ENCODE peak calls at places on chromosomes 4 and X, in four cellular contexts. One of them, this sample, is unnamed.

GRCh38 chr4:39587881-39588280 is 50.8 kb downstream of the SMIM14 start:
- DNase-seq in effector memory CD4-positive, alpha-beta T cell: no peak
- DNase-seq in body of pancreas: no peak
- DNase-seq in C1 segment of cervical spinal cord: no peak
- DNase-seq in this sample: no peak

GRCh38 chr4:71470547-71470946 is 131.7 kb downstream of the SLC4A4 start:
- DNase-seq in effector memory CD4-positive, alpha-beta T cell: no peak
- DNase-seq in body of pancreas: no peak
- DNase-seq in C1 segment of cervical spinal cord: no peak
- DNase-seq in this sample: no peak

GRCh38 chr4:94927696-94928095 is 169.9 kb downstream of the BMPR1B start:
- DNase-seq in effector memory CD4-positive, alpha-beta T cell: no peak
- DNase-seq in body of pancreas: no peak
- DNase-seq in C1 segment of cervical spinal cord: no peak
- DNase-seq in this sample: no peak

GRCh38 chrX:119605398-119605738 is 856 bp downstream of the NKRF start:
- DNase-seq in effector memory CD4-positive, alpha-beta T cell: no peak
- DNase-seq in body of pancreas: peak; percentile 15
- DNase-seq in C1 segment of cervical spinal cord: no peak
- DNase-seq in this sample: no peak

GRCh38 chr4:87419578-87420249 is 2.7 kb upstream of the NUDT9 start:
- DNase-seq in effector memory CD4-positive, alpha-beta T cell: no peak
- DNase-seq in body of pancreas: peak; percentile 14
- DNase-seq in C1 segment of cervical spinal cord: no peak
- DNase-seq in this sample: no peak

GRCh38 chrX:17801431-17801830 is 59.7 kb downstream of the RAI2 start:
- DNase-seq in effector memory CD4-positive, alpha-beta T cell: no peak
- DNase-seq in body of pancreas: no peak
- DNase-seq in C1 segment of cervical spinal cord: no peak
- DNase-seq in this sample: no peak

GRCh38 chr4:56653461-56654237 is 27.4 kb downstream of the HOPX start:
- DNase-seq in effector memory CD4-positive, alpha-beta T cell: no peak
- DNase-seq in body of pancreas: no peak
- DNase-seq in C1 segment of cervical spinal cord: no peak
- DNase-seq in this sample: no peak

GRCh38 chrX:133676344-133677122 is 261.2 kb upstream of the GPC4 start:
- DNase-seq in effector memory CD4-positive, alpha-beta T cell: no peak
- DNase-seq in body of pancreas: peak; percentile 56
- DNase-seq in C1 segment of cervical spinal cord: no peak
- DNase-seq in this sample: no peak